ENCODE peak calls at places on chromosomes 1 and 21, in eight cellular contexts. One of them, this sample, is unnamed.

GRCh38 chr1:89938171-89939055 is 56.5 kb upstream of the ZNF326 start:
- DNase-seq in LoVo: no peak
- DNase-seq in cardiac muscle cell: no peak
- DNase-seq in amygdala: no peak
- DNase-seq in activated CD8-positive, alpha-beta memory T cell treated with anti-CD3 and anti-CD28 coated beads for 4 hours: no peak
- DNase-seq in H9: no peak
- DNase-seq in activated CD4-positive, alpha-beta memory T cell treated with anti-CD3 and anti-CD28 coated beads, Interleukin-2, amount 10 ng/mL, durations not matched to agents 7 days and 5 days: no peak
- DNase-seq in stimulated activated CD4-positive, alpha-beta T cell treated with anti-CD3 and anti-CD28 coated beads, Interleukin-1b, Interleukin-23, amount 100 ng/mL, for 48 hours: no peak
- DNase-seq in this sample: no peak

GRCh38 chr1:22176258-22176657 is 33.4 kb upstream of the WNT4 start:
- DNase-seq in LoVo: no peak
- DNase-seq in cardiac muscle cell: no peak
- DNase-seq in amygdala: no peak
- DNase-seq in activated CD8-positive, alpha-beta memory T cell treated with anti-CD3 and anti-CD28 coated beads for 4 hours: no peak
- DNase-seq in H9: no peak
- DNase-seq in activated CD4-positive, alpha-beta memory T cell treated with anti-CD3 and anti-CD28 coated beads, Interleukin-2, amount 10 ng/mL, durations not matched to agents 7 days and 5 days: no peak
- DNase-seq in stimulated activated CD4-positive, alpha-beta T cell treated with anti-CD3 and anti-CD28 coated beads, Interleukin-1b, Interleukin-23, amount 100 ng/mL, for 48 hours: peak; percentile 38
- DNase-seq in this sample: no peak

GRCh38 chr1:76285578-76286135 is 211.1 kb downstream of the ST6GALNAC3 start:
- DNase-seq in LoVo: no peak
- DNase-seq in cardiac muscle cell: no peak
- DNase-seq in amygdala: peak; percentile 8
- DNase-seq in activated CD8-positive, alpha-beta memory T cell treated with anti-CD3 and anti-CD28 coated beads for 4 hours: no peak
- DNase-seq in H9: no peak
- DNase-seq in activated CD4-positive, alpha-beta memory T cell treated with anti-CD3 and anti-CD28 coated beads, Interleukin-2, amount 10 ng/mL, durations not matched to agents 7 days and 5 days: no peak
- DNase-seq in stimulated activated CD4-positive, alpha-beta T cell treated with anti-CD3 and anti-CD28 coated beads, Interleukin-1b, Interleukin-23, amount 100 ng/mL, for 48 hours: no peak
- DNase-seq in this sample: no peak

GRCh38 chr21:42973309-42973990 is 912 bp upstream of the PKNOX1 start:
- DNase-seq in LoVo: no peak
- DNase-seq in cardiac muscle cell: no peak
- DNase-seq in amygdala: no peak
- DNase-seq in activated CD8-positive, alpha-beta memory T cell treated with anti-CD3 and anti-CD28 coated beads for 4 hours: no peak
- DNase-seq in H9: peak; percentile 34
- DNase-seq in activated CD4-positive, alpha-beta memory T cell treated with anti-CD3 and anti-CD28 coated beads, Interleukin-2, amount 10 ng/mL, durations not matched to agents 7 days and 5 days: no peak
- DNase-seq in stimulated activated CD4-positive, alpha-beta T cell treated with anti-CD3 and anti-CD28 coated beads, Interleukin-1b, Interleukin-23, amount 100 ng/mL, for 48 hours: peak; percentile 5
- DNase-seq in this sample: no peak

GRCh38 chr1:56799605-56800398 is 19.4 kb downstream of the FYB2 start:
- DNase-seq in LoVo: no peak
- DNase-seq in cardiac muscle cell: no peak
- DNase-seq in amygdala: no peak
- DNase-seq in activated CD8-positive, alpha-beta memory T cell treated with anti-CD3 and anti-CD28 coated beads for 4 hours: no peak
- DNase-seq in H9: no peak
- DNase-seq in activated CD4-positive, alpha-beta memory T cell treated with anti-CD3 and anti-CD28 coated beads, Interleukin-2, amount 10 ng/mL, durations not matched to agents 7 days and 5 days: no peak
- DNase-seq in stimulated activated CD4-positive, alpha-beta T cell treated with anti-CD3 and anti-CD28 coated beads, Interleukin-1b, Interleukin-23, amount 100 ng/mL, for 48 hours: no peak
- DNase-seq in this sample: no peak

GRCh38 chr1:200693327-200693726 is 23.6 kb upstream of the DDX59 start:
- DNase-seq in LoVo: no peak
- DNase-seq in cardiac muscle cell: no peak
- DNase-seq in amygdala: no peak
- DNase-seq in activated CD8-positive, alpha-beta memory T cell treated with anti-CD3 and anti-CD28 coated beads for 4 hours: no peak
- DNase-seq in H9: no peak
- DNase-seq in activated CD4-positive, alpha-beta memory T cell treated with anti-CD3 and anti-CD28 coated beads, Interleukin-2, amount 10 ng/mL, durations not matched to agents 7 days and 5 days: no peak
- DNase-seq in stimulated activated CD4-positive, alpha-beta T cell treated with anti-CD3 and anti-CD28 coated beads, Interleukin-1b, Interleukin-23, amount 100 ng/mL, for 48 hours: no peak
- DNase-seq in this sample: no peak

GRCh38 chr1:51551848-51552296 is 32.8 kb upstream of the EPS15 start:
- DNase-seq in LoVo: no peak
- DNase-seq in cardiac muscle cell: no peak
- DNase-seq in amygdala: no peak
- DNase-seq in activated CD8-positive, alpha-beta memory T cell treated with anti-CD3 and anti-CD28 coated beads for 4 hours: no peak
- DNase-seq in H9: no peak
- DNase-seq in activated CD4-positive, alpha-beta memory T cell treated with anti-CD3 and anti-CD28 coated beads, Interleukin-2, amount 10 ng/mL, durations not matched to agents 7 days and 5 days: no peak
- DNase-seq in stimulated activated CD4-positive, alpha-beta T cell treated with anti-CD3 and anti-CD28 coated beads, Interleukin-1b, Interleukin-23, amount 100 ng/mL, for 48 hours: no peak
- DNase-seq in this sample: no peak

GRCh38 chr1:110542730-110543129 is 23.8 kb upstream of the KCNA10 start:
- DNase-seq in LoVo: peak; percentile 60
- DNase-seq in cardiac muscle cell: peak; percentile 75
- DNase-seq in amygdala: no peak
- DNase-seq in activated CD8-positive, alpha-beta memory T cell treated with anti-CD3 and anti-CD28 coated beads for 4 hours: no peak
- DNase-seq in H9: no peak
- DNase-seq in activated CD4-positive, alpha-beta memory T cell treated with anti-CD3 and anti-CD28 coated beads, Interleukin-2, amount 10 ng/mL, durations not matched to agents 7 days and 5 days: no peak
- DNase-seq in stimulated activated CD4-positive, alpha-beta T cell treated with anti-CD3 and anti-CD28 coated beads, Interleukin-1b, Interleukin-23, amount 100 ng/mL, for 48 hours: no peak
- DNase-seq in this sample: no peak

GRCh38 chr1:185426761-185427698 is 110.0 kb upstream of the IVNS1ABP start:
- DNase-seq in LoVo: no peak
- DNase-seq in cardiac muscle cell: no peak
- DNase-seq in amygdala: no peak
- DNase-seq in activated CD8-positive, alpha-beta memory T cell treated with anti-CD3 and anti-CD28 coated beads for 4 hours: no peak
- DNase-seq in H9: no peak
- DNase-seq in activated CD4-positive, alpha-beta memory T cell treated with anti-CD3 and anti-CD28 coated beads, Interleukin-2, amount 10 ng/mL, durations not matched to agents 7 days and 5 days: no peak
- DNase-seq in stimulated activated CD4-positive, alpha-beta T cell treated with anti-CD3 and anti-CD28 coated beads, Interleukin-1b, Interleukin-23, amount 100 ng/mL, for 48 hours: no peak
- DNase-seq in this sample: no peak

GRCh38 chr1:168135982-168136708 is 585 bp downstream of the GPR161 start:
- DNase-seq in LoVo: peak; percentile 64
- DNase-seq in cardiac muscle cell: peak; percentile 40
- DNase-seq in amygdala: no peak
- DNase-seq in activated CD8-positive, alpha-beta memory T cell treated with anti-CD3 and anti-CD28 coated beads for 4 hours: no peak
- DNase-seq in H9: peak; percentile 48
- DNase-seq in activated CD4-positive, alpha-beta memory T cell treated with anti-CD3 and anti-CD28 coated beads, Interleukin-2, amount 10 ng/mL, durations not matched to agents 7 days and 5 days: no peak
- DNase-seq in stimulated activated CD4-positive, alpha-beta T cell treated with anti-CD3 and anti-CD28 coated beads, Interleukin-1b, Interleukin-23, amount 100 ng/mL, for 48 hours: no peak
- DNase-seq in this sample: no peak

GRCh38 chr1:30315185-30315960 is 408.0 kb downstream of the MATN1 start:
- DNase-seq in LoVo: no peak
- DNase-seq in cardiac muscle cell: no peak
- DNase-seq in amygdala: no peak
- DNase-seq in activated CD8-positive, alpha-beta memory T cell treated with anti-CD3 and anti-CD28 coated beads for 4 hours: no peak
- DNase-seq in H9: peak; percentile 25
- DNase-seq in activated CD4-positive, alpha-beta memory T cell treated with anti-CD3 and anti-CD28 coated beads, Interleukin-2, amount 10 ng/mL, durations not matched to agents 7 days and 5 days: peak; percentile 16
- DNase-seq in stimulated activated CD4-positive, alpha-beta T cell treated with anti-CD3 and anti-CD28 coated beads, Interleukin-1b, Interleukin-23, amount 100 ng/mL, for 48 hours: no peak
- DNase-seq in this sample: peak; percentile 5

GRCh38 chr21:33308586-33309490 is 15.9 kb upstream of the IFNAR1 start:
- DNase-seq in LoVo: no peak
- DNase-seq in cardiac muscle cell: no peak
- DNase-seq in amygdala: no peak
- DNase-seq in activated CD8-positive, alpha-beta memory T cell treated with anti-CD3 and anti-CD28 coated beads for 4 hours: no peak
- DNase-seq in H9: no peak
- DNase-seq in activated CD4-positive, alpha-beta memory T cell treated with anti-CD3 and anti-CD28 coated beads, Interleukin-2, amount 10 ng/mL, durations not matched to agents 7 days and 5 days: no peak
- DNase-seq in stimulated activated CD4-positive, alpha-beta T cell treated with anti-CD3 and anti-CD28 coated beads, Interleukin-1b, Interleukin-23, amount 100 ng/mL, for 48 hours: no peak
- DNase-seq in this sample: no peak

GRCh38 chr1:173297798-173298391 is 90.8 kb upstream of the TNFSF4 start:
- DNase-seq in LoVo: no peak
- DNase-seq in cardiac muscle cell: no peak
- DNase-seq in amygdala: no peak
- DNase-seq in activated CD8-positive, alpha-beta memory T cell treated with anti-CD3 and anti-CD28 coated beads for 4 hours: no peak
- DNase-seq in H9: no peak
- DNase-seq in activated CD4-positive, alpha-beta memory T cell treated with anti-CD3 and anti-CD28 coated beads, Interleukin-2, amount 10 ng/mL, durations not matched to agents 7 days and 5 days: no peak
- DNase-seq in stimulated activated CD4-positive, alpha-beta T cell treated with anti-CD3 and anti-CD28 coated beads, Interleukin-1b, Interleukin-23, amount 100 ng/mL, for 48 hours: peak; percentile 53
- DNase-seq in this sample: no peak

GRCh38 chr1:243849089-243850012 is 692 bp downstream of the AKT3 start:
- DNase-seq in LoVo: peak; percentile 13
- DNase-seq in cardiac muscle cell: peak; percentile 60
- DNase-seq in amygdala: peak; percentile 76
- DNase-seq in activated CD8-positive, alpha-beta memory T cell treated with anti-CD3 and anti-CD28 coated beads for 4 hours: peak; percentile 76
- DNase-seq in H9: peak; percentile 67
- DNase-seq in activated CD4-positive, alpha-beta memory T cell treated with anti-CD3 and anti-CD28 coated beads, Interleukin-2, amount 10 ng/mL, durations not matched to agents 7 days and 5 days: peak; percentile 49
- DNase-seq in stimulated activated CD4-positive, alpha-beta T cell treated with anti-CD3 and anti-CD28 coated beads, Interleukin-1b, Interleukin-23, amount 100 ng/mL, for 48 hours: peak; percentile 46
- DNase-seq in this sample: no peak

GRCh38 chr1:156574039-156574633 is 1.8 kb upstream of the IQGAP3 start:
- DNase-seq in LoVo: no peak
- DNase-seq in cardiac muscle cell: no peak
- DNase-seq in amygdala: no peak
- DNase-seq in activated CD8-positive, alpha-beta memory T cell treated with anti-CD3 and anti-CD28 coated beads for 4 hours: no peak
- DNase-seq in H9: no peak
- DNase-seq in activated CD4-positive, alpha-beta memory T cell treated with anti-CD3 and anti-CD28 coated beads, Interleukin-2, amount 10 ng/mL, durations not matched to agents 7 days and 5 days: no peak
- DNase-seq in stimulated activated CD4-positive, alpha-beta T cell treated with anti-CD3 and anti-CD28 coated beads, Interleukin-1b, Interleukin-23, amount 100 ng/mL, for 48 hours: no peak
- DNase-seq in this sample: no peak

GRCh38 chr21:46007498-46007868 is 25.9 kb downstream of the COL6A1 start:
- DNase-seq in LoVo: no peak
- DNase-seq in cardiac muscle cell: no peak
- DNase-seq in amygdala: no peak
- DNase-seq in activated CD8-positive, alpha-beta memory T cell treated with anti-CD3 and anti-CD28 coated beads for 4 hours: no peak
- DNase-seq in H9: no peak
- DNase-seq in activated CD4-positive, alpha-beta memory T cell treated with anti-CD3 and anti-CD28 coated beads, Interleukin-2, amount 10 ng/mL, durations not matched to agents 7 days and 5 days: peak; percentile 5
- DNase-seq in stimulated activated CD4-positive, alpha-beta T cell treated with anti-CD3 and anti-CD28 coated beads, Interleukin-1b, Interleukin-23, amount 100 ng/mL, for 48 hours: no peak
- DNase-seq in this sample: peak; percentile 64

GRCh38 chr1:3460653-3461237 is 6.3 kb downstream of the ARHGEF16 start:
- DNase-seq in LoVo: no peak
- DNase-seq in cardiac muscle cell: peak; percentile 46
- DNase-seq in amygdala: no peak
- DNase-seq in activated CD8-positive, alpha-beta memory T cell treated with anti-CD3 and anti-CD28 coated beads for 4 hours: no peak
- DNase-seq in H9: no peak
- DNase-seq in activated CD4-positive, alpha-beta memory T cell treated with anti-CD3 and anti-CD28 coated beads, Interleukin-2, amount 10 ng/mL, durations not matched to agents 7 days and 5 days: no peak
- DNase-seq in stimulated activated CD4-positive, alpha-beta T cell treated with anti-CD3 and anti-CD28 coated beads, Interleukin-1b, Interleukin-23, amount 100 ng/mL, for 48 hours: no peak
- DNase-seq in this sample: peak; percentile 72

GRCh38 chr1:157073944-157074685 is 25.5 kb downstream of the ETV3L start:
- DNase-seq in LoVo: peak; percentile 36
- DNase-seq in cardiac muscle cell: peak; percentile 74
- DNase-seq in amygdala: no peak
- DNase-seq in activated CD8-positive, alpha-beta memory T cell treated with anti-CD3 and anti-CD28 coated beads for 4 hours: no peak
- DNase-seq in H9: peak; percentile 91
- DNase-seq in activated CD4-positive, alpha-beta memory T cell treated with anti-CD3 and anti-CD28 coated beads, Interleukin-2, amount 10 ng/mL, durations not matched to agents 7 days and 5 days: peak; percentile 40
- DNase-seq in stimulated activated CD4-positive, alpha-beta T cell treated with anti-CD3 and anti-CD28 coated beads, Interleukin-1b, Interleukin-23, amount 100 ng/mL, for 48 hours: peak; percentile 31
- DNase-seq in this sample: no peak